ENCODE peak calls at places on chromosomes 6 and 20, in seven cellular contexts. One of them, this sample, is unnamed.

GRCh38 chr6:67914419-67914818 is 720.7 kb upstream of the ADGRB3 start:
- DNase-seq in activated T-helper 1 cell treated with Interleukin-2 at 50 U/mL for 16 hours: no peak
- DNase-seq in adrenal gland: no peak
- DNase-seq in occipital lobe: no peak
- DNase-seq in cerebellar cortex: no peak
- DNase-seq in IMR-90: no peak
- DNase-seq in lung microvascular endothelial cell: no peak
- DNase-seq in this sample: no peak

GRCh38 chr6:3619201-3619600 is 132.3 kb downstream of the PXDC1 start:
- DNase-seq in lung microvascular endothelial cell: no peak
- DNase-seq in adrenal gland: no peak
- DNase-seq in IMR-90: no peak
- DNase-seq in cerebellar cortex: no peak
- DNase-seq in occipital lobe: no peak
- DNase-seq in activated T-helper 1 cell treated with Interleukin-2 at 50 U/mL for 16 hours: no peak
- DNase-seq in this sample: no peak

GRCh38 chr20:34111712-34112599 is at the start of gene EIF2S2:
- DNase-seq in cerebellar cortex: peak; percentile 97
- DNase-seq in activated T-helper 1 cell treated with Interleukin-2 at 50 U/mL for 16 hours: peak; percentile 94
- DNase-seq in occipital lobe: peak; percentile 88
- DNase-seq in adrenal gland: peak; percentile 96
- DNase-seq in lung microvascular endothelial cell: peak; percentile 99
- DNase-seq in IMR-90: peak; percentile 99
- DNase-seq in this sample: peak; percentile 96

GRCh38 chr20:49100934-49101333 is 54.8 kb downstream of the CSE1L start:
- DNase-seq in lung microvascular endothelial cell: no peak
- DNase-seq in activated T-helper 1 cell treated with Interleukin-2 at 50 U/mL for 16 hours: no peak
- DNase-seq in IMR-90: peak; percentile 3
- DNase-seq in occipital lobe: no peak
- DNase-seq in adrenal gland: no peak
- DNase-seq in cerebellar cortex: no peak
- DNase-seq in this sample: no peak

GRCh38 chr20:3710703-3711417 is 1.5 kb downstream of the SIGLEC1 start:
- DNase-seq in adrenal gland: peak; percentile 59
- DNase-seq in occipital lobe: peak; percentile 37
- DNase-seq in lung microvascular endothelial cell: peak; percentile 66
- DNase-seq in cerebellar cortex: peak; percentile 24
- DNase-seq in IMR-90: peak; percentile 28
- DNase-seq in activated T-helper 1 cell treated with Interleukin-2 at 50 U/mL for 16 hours: peak; percentile 60
- DNase-seq in this sample: no peak

GRCh38 chr20:53804920-53805894 is 211.6 kb upstream of the ZNF217 start:
- DNase-seq in occipital lobe: no peak
- DNase-seq in activated T-helper 1 cell treated with Interleukin-2 at 50 U/mL for 16 hours: no peak
- DNase-seq in lung microvascular endothelial cell: no peak
- DNase-seq in IMR-90: no peak
- DNase-seq in adrenal gland: no peak
- DNase-seq in cerebellar cortex: no peak
- DNase-seq in this sample: no peak

GRCh38 chr6:155177369-155177961 is 86.3 kb upstream of the CLDN20 start:
- DNase-seq in cerebellar cortex: peak; percentile 65
- DNase-seq in IMR-90: peak; percentile 76
- DNase-seq in lung microvascular endothelial cell: peak; percentile 83
- DNase-seq in activated T-helper 1 cell treated with Interleukin-2 at 50 U/mL for 16 hours: no peak
- DNase-seq in adrenal gland: no peak
- DNase-seq in occipital lobe: no peak
- DNase-seq in this sample: peak; percentile 62

GRCh38 chr6:13432526-13433218 is 54.7 kb downstream of the GFOD1 start:
- DNase-seq in lung microvascular endothelial cell: no peak
- DNase-seq in cerebellar cortex: no peak
- DNase-seq in activated T-helper 1 cell treated with Interleukin-2 at 50 U/mL for 16 hours: no peak
- DNase-seq in occipital lobe: no peak
- DNase-seq in adrenal gland: no peak
- DNase-seq in IMR-90: no peak
- DNase-seq in this sample: no peak

GRCh38 chr6:157768863-157769551 is 54.0 kb upstream of the SNX9 start:
- DNase-seq in occipital lobe: no peak
- DNase-seq in IMR-90: no peak
- DNase-seq in cerebellar cortex: no peak
- DNase-seq in adrenal gland: no peak
- DNase-seq in activated T-helper 1 cell treated with Interleukin-2 at 50 U/mL for 16 hours: no peak
- DNase-seq in lung microvascular endothelial cell: no peak
- DNase-seq in this sample: no peak

GRCh38 chr20:62752671-62753501 is 43.4 kb upstream of the MRGBP start:
- DNase-seq in activated T-helper 1 cell treated with Interleukin-2 at 50 U/mL for 16 hours: no peak
- DNase-seq in IMR-90: peak; percentile 50
- DNase-seq in cerebellar cortex: no peak
- DNase-seq in adrenal gland: no peak
- DNase-seq in lung microvascular endothelial cell: no peak
- DNase-seq in occipital lobe: no peak
- DNase-seq in this sample: no peak

GRCh38 chr6:165649701-165650137 is 13.3 kb downstream of the PDE10A start:
- DNase-seq in IMR-90: peak; percentile 93
- DNase-seq in lung microvascular endothelial cell: no peak
- DNase-seq in activated T-helper 1 cell treated with Interleukin-2 at 50 U/mL for 16 hours: no peak
- DNase-seq in cerebellar cortex: no peak
- DNase-seq in occipital lobe: no peak
- DNase-seq in adrenal gland: no peak
- DNase-seq in this sample: no peak

GRCh38 chr20:40540163-40540562 is 148.9 kb downstream of the MAFB start:
- DNase-seq in activated T-helper 1 cell treated with Interleukin-2 at 50 U/mL for 16 hours: no peak
- DNase-seq in adrenal gland: no peak
- DNase-seq in lung microvascular endothelial cell: no peak
- DNase-seq in occipital lobe: no peak
- DNase-seq in cerebellar cortex: no peak
- DNase-seq in IMR-90: no peak
- DNase-seq in this sample: peak; percentile 9

GRCh38 chr6:81669445-81669844 is 83.0 kb downstream of the TENT5A start:
- DNase-seq in adrenal gland: no peak
- DNase-seq in lung microvascular endothelial cell: no peak
- DNase-seq in activated T-helper 1 cell treated with Interleukin-2 at 50 U/mL for 16 hours: no peak
- DNase-seq in occipital lobe: no peak
- DNase-seq in IMR-90: no peak
- DNase-seq in cerebellar cortex: no peak
- DNase-seq in this sample: no peak

GRCh38 chr20:46040902-46041535 is 12.0 kb downstream of the SLC12A5 start:
- DNase-seq in IMR-90: peak; percentile 26
- DNase-seq in activated T-helper 1 cell treated with Interleukin-2 at 50 U/mL for 16 hours: peak; percentile 13
- DNase-seq in lung microvascular endothelial cell: peak; percentile 55
- DNase-seq in adrenal gland: no peak
- DNase-seq in cerebellar cortex: no peak
- DNase-seq in occipital lobe: no peak
- DNase-seq in this sample: no peak

GRCh38 chr6:164097557-164098398 is 683.3 kb downstream of the QKI start:
- DNase-seq in adrenal gland: peak; percentile 33
- DNase-seq in lung microvascular endothelial cell: peak; percentile 89
- DNase-seq in activated T-helper 1 cell treated with Interleukin-2 at 50 U/mL for 16 hours: no peak
- DNase-seq in IMR-90: peak; percentile 7
- DNase-seq in occipital lobe: no peak
- DNase-seq in cerebellar cortex: no peak
- DNase-seq in this sample: no peak

GRCh38 chr6:129469070-129469662 is 240.8 kb downstream of the ARHGAP18 start:
- DNase-seq in occipital lobe: no peak
- DNase-seq in cerebellar cortex: no peak
- DNase-seq in activated T-helper 1 cell treated with Interleukin-2 at 50 U/mL for 16 hours: no peak
- DNase-seq in IMR-90: no peak
- DNase-seq in adrenal gland: no peak
- DNase-seq in lung microvascular endothelial cell: no peak
- DNase-seq in this sample: no peak

GRCh38 chr20:62511915-62512610 is 36.3 kb upstream of the GATA5 start:
- DNase-seq in occipital lobe: no peak
- DNase-seq in lung microvascular endothelial cell: no peak
- DNase-seq in activated T-helper 1 cell treated with Interleukin-2 at 50 U/mL for 16 hours: no peak
- DNase-seq in IMR-90: no peak
- DNase-seq in adrenal gland: no peak
- DNase-seq in cerebellar cortex: no peak
- DNase-seq in this sample: no peak

GRCh38 chr6:36914227-36914794 is 28.6 kb downstream of the C6orf89 start:
- DNase-seq in occipital lobe: no peak
- DNase-seq in activated T-helper 1 cell treated with Interleukin-2 at 50 U/mL for 16 hours: no peak
- DNase-seq in adrenal gland: peak; percentile 63
- DNase-seq in IMR-90: peak; percentile 56
- DNase-seq in cerebellar cortex: no peak
- DNase-seq in lung microvascular endothelial cell: peak; percentile 68
- DNase-seq in this sample: peak; percentile 97

This sample was measured in PC-9.